ENCODE peak calls at places on chromosomes 11 and 22, in nine cellular contexts. One of them, this sample, is unnamed.
A peak's percentile ranks its signal among the peaks of the same experiment; 100 is the strongest.

GRCh38 chr11:99918761-99919160 is 768.3 kb upstream of the ARHGAP42 start:
- DNase-seq in IMR-90: no peak
- DNase-seq in AG10803: no peak
- DNase-seq in neural crest cell: no peak
- DNase-seq in sigmoid colon: no peak
- DNase-seq in cardiac muscle cell: no peak
- DNase-seq in GM06990: no peak
- DNase-seq in activated CD8-positive, alpha-beta T cell treated with anti-CD3 and anti-CD28 coated beads for 36 hours: no peak
- DNase-seq in right lobe of liver: no peak
- DNase-seq in this sample: no peak

GRCh38 chr11:115984228-115984627 is 480.0 kb upstream of the CADM1 start:
- DNase-seq in IMR-90: no peak
- DNase-seq in right lobe of liver: no peak
- DNase-seq in sigmoid colon: no peak
- DNase-seq in AG10803: no peak
- DNase-seq in cardiac muscle cell: no peak
- DNase-seq in activated CD8-positive, alpha-beta T cell treated with anti-CD3 and anti-CD28 coated beads for 36 hours: no peak
- DNase-seq in neural crest cell: no peak
- DNase-seq in GM06990: no peak
- DNase-seq in this sample: no peak

GRCh38 chr22:46373838-46374662 is 38.5 kb downstream of the TRMU start:
- DNase-seq in sigmoid colon: no peak
- DNase-seq in right lobe of liver: no peak
- DNase-seq in AG10803: no peak
- DNase-seq in GM06990: no peak
- DNase-seq in IMR-90: no peak
- DNase-seq in activated CD8-positive, alpha-beta T cell treated with anti-CD3 and anti-CD28 coated beads for 36 hours: peak; percentile 58
- DNase-seq in neural crest cell: no peak
- DNase-seq in cardiac muscle cell: no peak
- DNase-seq in this sample: no peak

GRCh38 chr11:32266611-32267010 is 168.7 kb downstream of the WT1 start:
- DNase-seq in IMR-90: peak; percentile 4
- DNase-seq in cardiac muscle cell: peak; percentile 76
- DNase-seq in neural crest cell: no peak
- DNase-seq in activated CD8-positive, alpha-beta T cell treated with anti-CD3 and anti-CD28 coated beads for 36 hours: no peak
- DNase-seq in GM06990: no peak
- DNase-seq in AG10803: no peak
- DNase-seq in sigmoid colon: no peak
- DNase-seq in right lobe of liver: no peak
- DNase-seq in this sample: no peak

GRCh38 chr11:1939006-1939626 is 8.0 kb upstream of the MRPL23 start:
- DNase-seq in AG10803: no peak
- DNase-seq in IMR-90: no peak
- DNase-seq in right lobe of liver: peak; percentile 32
- DNase-seq in neural crest cell: no peak
- DNase-seq in activated CD8-positive, alpha-beta T cell treated with anti-CD3 and anti-CD28 coated beads for 36 hours: peak; percentile 49
- DNase-seq in sigmoid colon: peak; percentile 71
- DNase-seq in GM06990: no peak
- DNase-seq in cardiac muscle cell: peak; percentile 29
- DNase-seq in this sample: no peak

GRCh38 chr11:102831709-102832492 is 11.5 kb downstream of the MMP3 start:
- DNase-seq in IMR-90: no peak
- DNase-seq in GM06990: no peak
- DNase-seq in cardiac muscle cell: peak; percentile 8
- DNase-seq in sigmoid colon: no peak
- DNase-seq in AG10803: peak; percentile 58
- DNase-seq in neural crest cell: no peak
- DNase-seq in activated CD8-positive, alpha-beta T cell treated with anti-CD3 and anti-CD28 coated beads for 36 hours: no peak
- DNase-seq in right lobe of liver: no peak
- DNase-seq in this sample: no peak

GRCh38 chr22:40727607-40728325 is 48.5 kb downstream of the MCHR1 start:
- DNase-seq in neural crest cell: no peak
- DNase-seq in GM06990: no peak
- DNase-seq in right lobe of liver: no peak
- DNase-seq in activated CD8-positive, alpha-beta T cell treated with anti-CD3 and anti-CD28 coated beads for 36 hours: no peak
- DNase-seq in sigmoid colon: no peak
- DNase-seq in AG10803: no peak
- DNase-seq in IMR-90: no peak
- DNase-seq in cardiac muscle cell: no peak
- DNase-seq in this sample: no peak

GRCh38 chr11:110126936-110127335 is 33.7 kb downstream of the ZC3H12C start:
- DNase-seq in cardiac muscle cell: no peak
- DNase-seq in AG10803: no peak
- DNase-seq in IMR-90: no peak
- DNase-seq in GM06990: no peak
- DNase-seq in activated CD8-positive, alpha-beta T cell treated with anti-CD3 and anti-CD28 coated beads for 36 hours: no peak
- DNase-seq in sigmoid colon: no peak
- DNase-seq in right lobe of liver: no peak
- DNase-seq in neural crest cell: no peak
- DNase-seq in this sample: no peak

GRCh38 chr11:43923327-43924111 is 18.9 kb upstream of the C11orf96 start:
- DNase-seq in AG10803: no peak
- DNase-seq in right lobe of liver: no peak
- DNase-seq in cardiac muscle cell: peak; percentile 57
- DNase-seq in neural crest cell: no peak
- DNase-seq in GM06990: no peak
- DNase-seq in sigmoid colon: peak; percentile 88
- DNase-seq in IMR-90: peak; percentile 92
- DNase-seq in activated CD8-positive, alpha-beta T cell treated with anti-CD3 and anti-CD28 coated beads for 36 hours: no peak
- DNase-seq in this sample: no peak

GRCh38 chr22:44901301-44901700 is 108.5 kb downstream of the PHF21B start:
- DNase-seq in right lobe of liver: no peak
- DNase-seq in neural crest cell: no peak
- DNase-seq in cardiac muscle cell: peak; percentile 11
- DNase-seq in sigmoid colon: no peak
- DNase-seq in AG10803: no peak
- DNase-seq in IMR-90: peak; percentile 13
- DNase-seq in GM06990: no peak
- DNase-seq in activated CD8-positive, alpha-beta T cell treated with anti-CD3 and anti-CD28 coated beads for 36 hours: no peak
- DNase-seq in this sample: no peak

GRCh38 chr11:27350503-27350902 is 12.5 kb downstream of the CCDC34 start:
- DNase-seq in right lobe of liver: no peak
- DNase-seq in GM06990: no peak
- DNase-seq in IMR-90: no peak
- DNase-seq in AG10803: peak; percentile 73
- DNase-seq in neural crest cell: no peak
- DNase-seq in activated CD8-positive, alpha-beta T cell treated with anti-CD3 and anti-CD28 coated beads for 36 hours: no peak
- DNase-seq in cardiac muscle cell: peak; percentile 75
- DNase-seq in sigmoid colon: no peak
- DNase-seq in this sample: no peak

GRCh38 chr11:2541881-2542361 is 97.1 kb downstream of the KCNQ1 start:
- DNase-seq in sigmoid colon: peak; percentile 48
- DNase-seq in cardiac muscle cell: no peak
- DNase-seq in activated CD8-positive, alpha-beta T cell treated with anti-CD3 and anti-CD28 coated beads for 36 hours: no peak
- DNase-seq in right lobe of liver: peak; percentile 53
- DNase-seq in IMR-90: no peak
- DNase-seq in AG10803: no peak
- DNase-seq in GM06990: no peak
- DNase-seq in neural crest cell: no peak
- DNase-seq in this sample: no peak

GRCh38 chr11:119192111-119192510 is 6.8 kb downstream of the NHERF4 start:
- DNase-seq in cardiac muscle cell: peak; percentile 33
- DNase-seq in sigmoid colon: no peak
- DNase-seq in right lobe of liver: no peak
- DNase-seq in GM06990: no peak
- DNase-seq in neural crest cell: no peak
- DNase-seq in activated CD8-positive, alpha-beta T cell treated with anti-CD3 and anti-CD28 coated beads for 36 hours: no peak
- DNase-seq in AG10803: peak; percentile 40
- DNase-seq in IMR-90: no peak
- DNase-seq in this sample: no peak

GRCh38 chr11:122756417-122756816 is 81.9 kb upstream of the CRTAM start:
- DNase-seq in cardiac muscle cell: no peak
- DNase-seq in GM06990: no peak
- DNase-seq in AG10803: no peak
- DNase-seq in IMR-90: no peak
- DNase-seq in sigmoid colon: peak; percentile 69
- DNase-seq in activated CD8-positive, alpha-beta T cell treated with anti-CD3 and anti-CD28 coated beads for 36 hours: peak; percentile 79
- DNase-seq in neural crest cell: no peak
- DNase-seq in right lobe of liver: peak; percentile 64
- DNase-seq in this sample: no peak

GRCh38 chr11:17014774-17015638 is 792 bp upstream of the PLEKHA7 start:
- DNase-seq in AG10803: no peak
- DNase-seq in neural crest cell: peak; percentile 23
- DNase-seq in sigmoid colon: peak; percentile 52
- DNase-seq in GM06990: no peak
- DNase-seq in cardiac muscle cell: peak; percentile 21
- DNase-seq in activated CD8-positive, alpha-beta T cell treated with anti-CD3 and anti-CD28 coated beads for 36 hours: peak; percentile 33
- DNase-seq in right lobe of liver: no peak
- DNase-seq in IMR-90: no peak
- DNase-seq in this sample: peak; percentile 75
- TF ChIP-seq CTCF in AG10803: peak; percentile 9
- TF ChIP-seq CTCF in neural crest cell: peak; percentile 72
- TF ChIP-seq CTCF in sigmoid colon: no peak
- TF ChIP-seq CTCF in GM06990: peak; percentile 56
- TF ChIP-seq CTCF in cardiac muscle cell: peak; percentile 56
- TF ChIP-seq CTCF in activated CD8-positive, alpha-beta T cell treated with anti-CD3 and anti-CD28 coated beads for 36 hours: peak; percentile 63
- TF ChIP-seq CTCF in right lobe of liver: peak; percentile 36
- TF ChIP-seq CTCF in IMR-90: peak; percentile 9
- TF ChIP-seq CTCF in this sample: peak; percentile 53

GRCh38 chr11:34837246-34837856 is 78.8 kb downstream of the APIP start:
- DNase-seq in GM06990: no peak
- DNase-seq in activated CD8-positive, alpha-beta T cell treated with anti-CD3 and anti-CD28 coated beads for 36 hours: no peak
- DNase-seq in IMR-90: no peak
- DNase-seq in right lobe of liver: no peak
- DNase-seq in AG10803: no peak
- DNase-seq in neural crest cell: no peak
- DNase-seq in sigmoid colon: no peak
- DNase-seq in cardiac muscle cell: no peak
- DNase-seq in this sample: peak; percentile 34
- TF ChIP-seq CTCF in GM06990: no peak
- TF ChIP-seq CTCF in activated CD8-positive, alpha-beta T cell treated with anti-CD3 and anti-CD28 coated beads for 36 hours: no peak
- TF ChIP-seq CTCF in IMR-90: no peak
- TF ChIP-seq CTCF in right lobe of liver: no peak
- TF ChIP-seq CTCF in AG10803: no peak
- TF ChIP-seq CTCF in neural crest cell: no peak
- TF ChIP-seq CTCF in sigmoid colon: no peak
- TF ChIP-seq CTCF in cardiac muscle cell: no peak
- TF ChIP-seq CTCF in this sample: no peak

DNA sequence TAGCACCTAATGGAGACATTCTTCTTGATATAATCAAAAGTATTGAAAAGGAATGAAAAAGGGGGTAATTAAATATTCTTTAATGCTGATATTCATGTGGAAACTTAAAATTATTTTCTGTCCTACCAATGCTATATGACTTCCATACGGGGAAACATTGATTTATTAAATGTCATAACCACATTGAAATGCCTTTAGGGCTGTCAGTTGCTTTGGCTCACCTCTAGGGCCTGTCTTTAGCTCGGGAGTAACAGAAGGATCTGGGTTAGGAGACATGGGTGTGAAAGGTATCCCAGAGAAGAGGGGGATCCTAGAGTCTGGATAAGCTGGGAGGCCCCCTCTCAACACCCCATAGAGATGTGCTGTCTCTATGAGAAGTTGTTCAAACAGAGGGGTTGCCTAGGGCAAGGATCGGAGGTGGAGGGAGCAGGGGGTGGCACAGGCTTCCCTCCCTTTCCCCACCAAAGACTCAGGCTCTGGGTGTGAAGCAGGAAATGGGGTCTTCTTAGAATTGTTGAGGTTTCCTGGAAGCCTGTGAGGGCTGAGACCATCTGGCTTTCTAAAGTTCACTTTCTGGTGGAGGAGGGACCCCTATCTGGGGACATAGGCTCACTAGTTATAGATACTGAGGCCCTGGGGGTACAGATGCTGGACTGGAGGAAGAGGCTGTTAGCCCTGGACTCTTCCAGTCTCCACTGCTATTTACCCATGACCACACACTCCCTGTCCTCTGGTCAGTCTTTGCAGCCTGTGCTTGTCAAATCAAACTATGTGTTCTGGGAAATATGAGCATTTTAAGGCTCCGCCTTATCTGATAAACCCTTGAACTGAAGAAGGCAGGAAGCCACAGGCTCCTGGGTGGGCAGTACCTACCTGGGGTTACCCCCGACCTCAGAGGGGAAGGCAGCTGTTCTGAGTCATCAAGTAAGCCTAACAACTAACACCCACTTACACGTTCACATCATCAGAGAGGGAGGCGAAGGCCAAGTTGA is 55.8 kb upstream of the RRAS2 start:
- DNase-seq in right lobe of liver: no peak
- DNase-seq in IMR-90: peak; percentile 55
- DNase-seq in sigmoid colon: no peak
- DNase-seq in GM06990: peak; percentile 22
- DNase-seq in cardiac muscle cell: peak; percentile 38
- DNase-seq in activated CD8-positive, alpha-beta T cell treated with anti-CD3 and anti-CD28 coated beads for 36 hours: peak; percentile 96
- DNase-seq in AG10803: no peak
- DNase-seq in neural crest cell: no peak
- DNase-seq in this sample: no peak
- TF ChIP-seq CTCF in right lobe of liver: no peak
- TF ChIP-seq CTCF in IMR-90: no peak
- TF ChIP-seq CTCF in sigmoid colon: no peak
- TF ChIP-seq CTCF in GM06990: no peak
- TF ChIP-seq CTCF in cardiac muscle cell: no peak
- TF ChIP-seq CTCF in activated CD8-positive, alpha-beta T cell treated with anti-CD3 and anti-CD28 coated beads for 36 hours: peak; percentile 45
- TF ChIP-seq CTCF in AG10803: peak; percentile 15
- TF ChIP-seq CTCF in neural crest cell: peak; percentile 38
- TF ChIP-seq CTCF in this sample: no peak

GRCh38 chr11:65217441-65218423 is 36.0 kb downstream of the CAPN1 start:
- DNase-seq in cardiac muscle cell: no peak
- DNase-seq in AG10803: no peak
- DNase-seq in IMR-90: no peak
- DNase-seq in sigmoid colon: peak; percentile 45
- DNase-seq in right lobe of liver: no peak
- DNase-seq in GM06990: no peak
- DNase-seq in neural crest cell: no peak
- DNase-seq in activated CD8-positive, alpha-beta T cell treated with anti-CD3 and anti-CD28 coated beads for 36 hours: no peak
- DNase-seq in this sample: no peak

GRCh38 chr11:65218446-65218845 is 36.7 kb downstream of the CAPN1 start:
- DNase-seq in activated CD8-positive, alpha-beta T cell treated with anti-CD3 and anti-CD28 coated beads for 36 hours: no peak
- DNase-seq in neural crest cell: no peak
- DNase-seq in IMR-90: no peak
- DNase-seq in AG10803: no peak
- DNase-seq in right lobe of liver: no peak
- DNase-seq in GM06990: no peak
- DNase-seq in cardiac muscle cell: no peak
- DNase-seq in sigmoid colon: peak; percentile 24
- DNase-seq in this sample: no peak

GRCh38 chr11:65215441-65216076 is 33.8 kb downstream of the CAPN1 start:
- DNase-seq in right lobe of liver: no peak
- DNase-seq in sigmoid colon: no peak
- DNase-seq in IMR-90: no peak
- DNase-seq in GM06990: no peak
- DNase-seq in neural crest cell: no peak
- DNase-seq in AG10803: no peak
- DNase-seq in activated CD8-positive, alpha-beta T cell treated with anti-CD3 and anti-CD28 coated beads for 36 hours: peak; percentile 74
- DNase-seq in cardiac muscle cell: no peak
- DNase-seq in this sample: no peak

GRCh38 chr11:65214212-65214845 is 32.6 kb downstream of the CAPN1 start:
- DNase-seq in IMR-90: no peak
- DNase-seq in right lobe of liver: no peak
- DNase-seq in GM06990: no peak
- DNase-seq in AG10803: no peak
- DNase-seq in activated CD8-positive, alpha-beta T cell treated with anti-CD3 and anti-CD28 coated beads for 36 hours: no peak
- DNase-seq in sigmoid colon: no peak
- DNase-seq in neural crest cell: no peak
- DNase-seq in cardiac muscle cell: no peak
- DNase-seq in this sample: no peak

GRCh38 chr11:65216830-65217229 is 35.1 kb downstream of the CAPN1 start:
- DNase-seq in GM06990: no peak
- DNase-seq in sigmoid colon: no peak
- DNase-seq in right lobe of liver: no peak
- DNase-seq in IMR-90: no peak
- DNase-seq in neural crest cell: no peak
- DNase-seq in AG10803: no peak
- DNase-seq in cardiac muscle cell: no peak
- DNase-seq in activated CD8-positive, alpha-beta T cell treated with anti-CD3 and anti-CD28 coated beads for 36 hours: no peak
- DNase-seq in this sample: no peak
- TF ChIP-seq CTCF in GM06990: no peak
- TF ChIP-seq CTCF in sigmoid colon: no peak
- TF ChIP-seq CTCF in right lobe of liver: no peak
- TF ChIP-seq CTCF in IMR-90: no peak
- TF ChIP-seq CTCF in neural crest cell: peak; percentile 22
- TF ChIP-seq CTCF in AG10803: no peak
- TF ChIP-seq CTCF in cardiac muscle cell: no peak
- TF ChIP-seq CTCF in activated CD8-positive, alpha-beta T cell treated with anti-CD3 and anti-CD28 coated beads for 36 hours: no peak
- TF ChIP-seq CTCF in this sample: no peak

GRCh38 chr11:108121274-108122155 is at the start of gene ACAT1:
- DNase-seq in activated CD8-positive, alpha-beta T cell treated with anti-CD3 and anti-CD28 coated beads for 36 hours: peak; percentile 98
- DNase-seq in cardiac muscle cell: peak; percentile 93
- DNase-seq in GM06990: peak; percentile 98
- DNase-seq in AG10803: peak; percentile 85
- DNase-seq in neural crest cell: peak; percentile 92
- DNase-seq in IMR-90: peak; percentile 82
- DNase-seq in sigmoid colon: peak; percentile 99
- DNase-seq in right lobe of liver: peak; percentile 99
- DNase-seq in this sample: peak; percentile 96
- TF ChIP-seq CTCF in activated CD8-positive, alpha-beta T cell treated with anti-CD3 and anti-CD28 coated beads for 36 hours: peak; percentile 3
- TF ChIP-seq CTCF in cardiac muscle cell: no peak
- TF ChIP-seq CTCF in GM06990: peak; percentile 26
- TF ChIP-seq CTCF in AG10803: peak; percentile 25
- TF ChIP-seq CTCF in neural crest cell: peak; percentile 56
- TF ChIP-seq CTCF in IMR-90: peak; percentile 18
- TF ChIP-seq CTCF in sigmoid colon: peak; percentile 50
- TF ChIP-seq CTCF in right lobe of liver: peak; percentile 36
- TF ChIP-seq CTCF in this sample: no peak